ENCODE peak calls at places on chromosome 11, in seven cellular contexts. Z, T, N, E, V, U and O are unnamed samples. For H3K9me3 and H3K9me2, the result is how much of the 10 kb centered on the place peaks cover.

GRCh38 chr11:117985953-117986887 is at the start of gene IL10RA:
- DNase-seq in Z (peak), T (peak), N (peak), E (peak), V (no peak), U (no peak), O (peak)

GRCh38 chr11:118615996-118616395 is 8.6 kb downstream of the PHLDB1 start:
- DNase-seq in Z (no peak), T (no peak), N (no peak), E (no peak), V (no peak), U (no peak), O (no peak)

GRCh38 chr11:19869946-19870589 is 157.4 kb downstream of the NAV2 start:
- DNase-seq in Z (no peak), T (no peak), N (no peak), E (no peak), V (no peak), U (no peak), O (no peak)

GRCh38 chr11:112113539-112114457 is 27.1 kb downstream of the SDHD start:
- DNase-seq in Z (peak), T (peak), N (peak), E (peak), V (peak), U (peak), O (peak)

GRCh38 chr11:60251485-60252207 is 8.7 kb upstream of the MS4A4E start:
- DNase-seq in Z (peak), T (peak), N (peak), E (peak), V (no peak), U (peak), O (peak)

GRCh38 chr11:57406337-57406904 is 16.0 kb upstream of the PRG2 start:
- DNase-seq in Z (peak), T (no peak), N (no peak), E (peak), V (peak), U (peak), O (no peak)

GRCh38 chr11:57648791-57649735 is 649 bp downstream of the YPEL4 start:
- DNase-seq in Z (peak), T (peak), N (peak), E (peak), V (no peak), U (no peak), O (peak)

GRCh38 chr11:124233376-124233775 is 7.5 kb upstream of the OR8G1 start:
- DNase-seq in Z (no peak), T (no peak), N (no peak), E (no peak), V (no peak), U (no peak), O (no peak)

GRCh38 chr11:129315781-129316579 is 59.7 kb upstream of the BARX2 start:
- DNase-seq in Z (no peak), T (no peak), N (peak), E (no peak), V (peak), U (peak), O (no peak)

GRCh38 chr11:131178020-131178419 is 192.4 kb upstream of the NTM start:
- DNase-seq in Z (no peak), T (no peak), N (no peak), E (no peak), V (no peak), U (no peak), O (no peak)

GRCh38 chr11:70841264-70841663 is 411.1 kb downstream of the SHANK2 start:
- DNase-seq in Z (no peak), T (no peak), N (no peak), E (no peak), V (no peak), U (no peak), O (no peak)

GRCh38 chr11:70838198-70838597 is 414.2 kb downstream of the SHANK2 start:
- DNase-seq in Z (no peak), T (no peak), N (no peak), E (no peak), V (no peak), U (no peak), O (no peak)

GRCh38 chr11:70842701-70843100 is 409.7 kb downstream of the SHANK2 start:
- DNase-seq in Z (no peak), T (no peak), N (no peak), E (no peak), V (no peak), U (no peak), O (no peak)

GRCh38 chr11:70842256-70842655 is 410.1 kb downstream of the SHANK2 start:
- DNase-seq in Z (no peak), T (no peak), N (no peak), E (no peak), V (no peak), U (no peak), O (no peak)

DNA sequence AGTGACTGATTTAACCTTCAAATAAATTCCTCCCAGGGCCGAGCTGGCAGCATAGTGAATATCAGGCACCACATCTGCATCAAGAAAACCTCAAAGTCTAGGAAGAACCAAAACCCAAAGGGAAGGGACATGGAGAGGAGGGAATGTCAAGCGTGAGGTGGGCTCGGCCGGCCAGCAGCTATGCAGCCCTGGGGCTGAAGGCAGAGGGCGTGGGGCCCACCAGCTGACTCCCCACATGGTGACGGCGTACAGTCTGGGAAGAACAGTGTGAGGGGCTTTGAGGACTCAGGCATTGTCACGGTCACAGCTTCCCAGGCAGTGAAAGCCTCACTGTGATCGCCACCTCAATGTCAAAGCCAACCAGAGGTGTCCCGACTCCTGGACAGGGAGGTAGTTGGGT is 412.5 kb downstream of the SHANK2 start:
- DNase-seq in Z (no peak), T (no peak), N (no peak), E (no peak), V (no peak), U (no peak), O (no peak)
- H3K9me3 ChIP-seq in Z (under half), T (under half), N (under half), E (under half), V (under half), U (under half), O (under half)

DNA sequence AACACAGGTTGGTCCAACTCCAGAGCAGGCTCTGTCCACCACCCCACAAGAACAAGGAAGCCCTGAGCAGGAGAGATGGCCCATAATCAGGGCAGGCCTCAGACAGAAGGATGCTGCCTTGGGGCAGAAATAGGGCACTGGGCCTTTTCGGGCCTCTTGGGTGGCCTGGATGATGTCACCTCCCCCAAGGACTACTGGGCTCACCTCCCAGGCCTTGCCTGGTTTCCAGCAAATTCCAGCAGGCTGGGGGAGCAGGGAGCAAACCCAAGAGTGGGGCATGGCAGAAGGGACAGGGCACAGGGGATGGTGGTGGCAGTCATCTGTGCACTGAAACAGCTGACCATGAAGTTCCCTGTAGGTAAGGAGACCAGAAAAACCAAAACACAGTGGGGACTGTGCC is 5.3 kb upstream of the NAA40 start:
- DNase-seq in Z (peak), T (no peak), N (no peak), E (no peak), V (no peak), U (no peak), O (no peak)
- H3K9me2 ChIP-seq in Z (under half), T (under half), N (under half), E (under half), V (under half), U (under half), O (under half)

DNA sequence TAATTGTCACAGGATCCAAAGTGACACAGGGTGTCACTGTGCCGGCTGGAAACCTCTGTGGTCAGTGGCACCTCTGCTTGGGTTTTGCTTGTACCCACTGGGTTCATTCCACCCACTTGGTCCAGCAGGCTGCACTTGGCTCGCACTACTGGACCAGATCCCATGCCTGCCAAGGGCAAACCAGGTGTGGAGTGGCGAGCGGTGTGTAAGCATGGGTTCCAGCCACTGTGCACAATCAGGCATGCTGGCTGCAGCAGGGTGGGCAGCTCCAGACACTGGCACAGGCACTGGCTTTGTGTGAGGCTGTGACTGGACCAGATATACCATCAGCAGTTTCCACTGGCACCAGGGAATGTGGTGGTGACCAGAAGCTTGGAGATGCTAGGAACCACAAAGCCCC is 261.4 kb downstream of the KCNA4 start:
- DNase-seq in Z (no peak), T (no peak), N (no peak), E (no peak), V (no peak), U (no peak), O (no peak)
- H3K9me3 ChIP-seq in Z (under half), T (under half), N (under half), E (under half), V (under half), U (under half), O (under half)

GRCh38 chr11:132898021-132898420 is 634.3 kb downstream of the OPCML start:
- DNase-seq in Z (no peak), T (no peak), N (no peak), E (no peak), V (no peak), U (no peak), O (no peak)
- H3K9me2 ChIP-seq in Z (under half), T (under half), N (under half), E (under half), V (under half), U (under half), O (under half)

GRCh38 chr11:70924108-70924507 is 328.3 kb downstream of the SHANK2 start:
- DNase-seq in Z (no peak), T (no peak), N (no peak), E (no peak), V (no peak), U (no peak), O (no peak)

GRCh38 chr11:70918242-70918641 is 334.1 kb downstream of the SHANK2 start:
- DNase-seq in Z (no peak), T (no peak), N (no peak), E (no peak), V (no peak), U (no peak), O (no peak)

GRCh38 chr11:70925238-70925637 is 327.1 kb downstream of the SHANK2 start:
- DNase-seq in Z (no peak), T (no peak), N (no peak), E (no peak), V (no peak), U (no peak), O (no peak)

GRCh38 chr11:70926543-70926942 is 325.8 kb downstream of the SHANK2 start:
- DNase-seq in Z (no peak), T (no peak), N (no peak), E (no peak), V (no peak), U (no peak), O (no peak)

GRCh38 chr11:70921804-70922203 is 330.6 kb downstream of the SHANK2 start:
- DNase-seq in Z (no peak), T (no peak), N (no peak), E (no peak), V (no peak), U (no peak), O (no peak)
- H3K9me3 ChIP-seq in Z (under half), T (under half), N (under half), E (under half), V (under half), U (under half), O (under half)

GRCh38 chr11:107591446-107592236 is 694 bp downstream of the ELMOD1 start:
- DNase-seq in Z (peak), T (peak), N (peak), E (no peak), V (no peak), U (peak), O (peak)

GRCh38 chr11:107592256-107592655 is 1.3 kb downstream of the ELMOD1 start:
- DNase-seq in Z (no peak), T (no peak), N (no peak), E (peak), V (no peak), U (no peak), O (no peak)

GRCh38 chr11:107592813-107593212 is 1.9 kb downstream of the ELMOD1 start:
- DNase-seq in Z (peak), T (no peak), N (peak), E (peak), V (no peak), U (no peak), O (no peak)

GRCh38 chr11:107590460-107591097 is 368 bp upstream of the ELMOD1 start:
- DNase-seq in Z (peak), T (no peak), N (no peak), E (peak), V (no peak), U (no peak), O (no peak)

DNA sequence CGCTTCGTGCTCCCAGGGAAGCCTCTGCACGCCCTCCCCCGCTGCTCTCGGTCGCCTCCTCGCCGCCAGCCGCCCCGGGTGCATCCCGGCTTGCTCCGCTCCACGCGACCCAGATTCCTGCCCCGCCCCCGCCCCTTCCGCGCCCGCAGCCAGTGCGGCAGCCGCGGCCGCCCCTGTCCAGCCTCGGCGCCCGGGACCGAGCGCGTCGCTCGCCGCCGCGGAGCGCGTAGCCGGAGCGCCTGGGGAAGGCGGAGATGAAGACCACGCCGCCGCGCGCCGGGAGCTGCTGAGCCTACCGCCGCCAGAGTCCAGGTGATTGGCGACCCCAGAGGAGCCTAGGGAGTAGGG is at the start of gene ELMOD1:
- DNase-seq in Z (peak), T (peak), N (peak), E (peak), V (no peak), U (peak), O (peak)
- H3K9me2 ChIP-seq in Z (under half), T (under half), N (under half), E (under half), V (under half), U (under half), O (under half)

GRCh38 chr11:104487035-104487775 is 323.3 kb upstream of the PDGFD start:
- DNase-seq in Z (no peak), T (peak), N (no peak), E (no peak), V (no peak), U (no peak), O (no peak)
- H3K9me3 ChIP-seq in Z (under half), T (under half), N (under half), E (under half), V (under half), U (under half), O (under half)

GRCh38 chr11:2713069-2713468 is 13.3 kb upstream of the KCNQ1OT1 start:
- DNase-seq in Z (no peak), T (no peak), N (no peak), E (no peak), V (no peak), U (no peak), O (no peak)
- H3K9me2 ChIP-seq in Z (under half), T (under half), N (under half), E (under half), V (under half), U (under half), O (under half)